ENCODE peak calls at places on chromosomes 16 and 17, in four cellular contexts. W is heart left ventricle, K is left lung, T is esophagus squamous epithelium. M is an unnamed sample.

GRCh38 chr17:52660692-52661091 is 502.2 kb upstream of the CA10 start:
- DNase-seq in T (no peak), K (no peak), W (no peak), M (no peak)

GRCh38 chr17:43713494-43714162 is 45.0 kb downstream of the SOST start:
- DNase-seq in K (no peak), T (no peak), W (peak; percentile 49), M (peak; percentile 38)

GRCh38 chr16:81938331-81939163 is 72.7 kb downstream of the SDR42E1 start:
- DNase-seq in K (no peak), W (no peak), T (no peak), M (no peak)

GRCh38 chr17:4679652-4680051 is 24.3 kb downstream of the PELP1 start:
- DNase-seq in W (no peak), K (no peak), T (no peak), M (no peak)

GRCh38 chr16:73483934-73484712 is 436.2 kb upstream of the ZFHX3 start:
- DNase-seq in K (no peak), W (no peak), T (no peak), M (no peak)

GRCh38 chr17:41107941-41108445 is 2.8 kb downstream of the KRTAP4-9 start:
- DNase-seq in K (no peak), T (no peak), W (no peak), M (no peak)

GRCh38 chr16:89711601-89712475 is 8.9 kb downstream of the VPS9D1 start:
- DNase-seq in T (no peak), W (no peak), K (no peak), M (no peak)

GRCh38 chr16:78331749-78332148 is 232.3 kb downstream of the WWOX start:
- DNase-seq in K (no peak), W (no peak), T (no peak), M (no peak)

GRCh38 chr17:57448288-57449283 is 192.3 kb downstream of the MSI2 start:
- DNase-seq in W (no peak), K (no peak), T (no peak), M (no peak)

GRCh38 chr17:10646393-10646990 is 10.6 kb downstream of the MYH3 start:
- DNase-seq in W (peak; percentile 67), K (peak; percentile 63), T (no peak), M (peak; percentile 65)

GRCh38 chr16:10923650-10924214 is 18.5 kb downstream of the DEXI start:
- DNase-seq in W (peak; percentile 82), T (no peak), K (no peak), M (peak; percentile 98)

GRCh38 chr16:70605284-70605659 is 41.1 kb upstream of the IL34 start:
- DNase-seq in W (no peak), K (no peak), T (no peak), M (no peak)

GRCh38 chr17:49830605-49831004 is 17.3 kb downstream of the TAC4 start:
- DNase-seq in T (no peak), W (no peak), K (no peak), M (no peak)

GRCh38 chr17:80732268-80732667 is 187.6 kb downstream of the RPTOR start:
- DNase-seq in T (no peak), K (no peak), W (no peak), M (no peak)

GRCh38 chr17:71987634-71988033 is 133.2 kb upstream of the SOX9 start:
- DNase-seq in K (no peak), T (no peak), W (no peak), M (no peak)

GRCh38 chr16:5065813-5066212 is at the start of gene C16orf89:
- DNase-seq in T (no peak), W (peak; percentile 27), K (peak; percentile 83), M (no peak)

GRCh38 chr16:719815-720506 is 985 bp upstream of the ANTKMT start:
- DNase-seq in W (no peak), T (no peak), K (no peak), M (no peak)

GRCh38 chr17:57523926-57524634 is 221.0 kb downstream of the CCDC182 start:
- DNase-seq in W (peak; percentile 77), K (peak; percentile 70), T (no peak), M (peak; percentile 75)

GRCh38 chr17:34822007-34822737 is 139.1 kb downstream of the CCT6B start:
- DNase-seq in W (no peak), K (no peak), T (no peak), M (no peak)

GRCh38 chr17:55237268-55237667 is 27.5 kb upstream of the HLF start:
- DNase-seq in K (no peak), W (no peak), T (no peak), M (no peak)

GRCh38 chr17:864315-864714 is 82.2 kb downstream of the MRM3 start:
- DNase-seq in K (no peak), T (no peak), W (no peak), M (no peak)

GRCh38 chr16:5321925-5322324 is 224.3 kb upstream of the EEF2KMT start:
- DNase-seq in W (no peak), T (no peak), K (no peak), M (no peak)

GRCh38 chr17:51372345-51373004 is 112.1 kb downstream of the UTP18 start:
- DNase-seq in W (peak; percentile 16), T (no peak), K (peak; percentile 44), M (no peak)

GRCh38 chr17:49146620-49147306 is 14.2 kb downstream of the B4GALNT2 start:
- DNase-seq in K (no peak), W (no peak), T (no peak), M (no peak)

GRCh38 chr16:27364493-27365141 is 37.4 kb upstream of the IL21R start:
- DNase-seq in T (no peak), K (no peak), W (no peak), M (peak; percentile 87)

GRCh38 chr17:32813021-32813420 is 63.9 kb downstream of the MYO1D start:
- DNase-seq in K (no peak), T (no peak), W (no peak), M (no peak)

GRCh38 chr16:69404275-69404805 is 18.5 kb upstream of the TERF2 start:
- DNase-seq in W (peak; percentile 35), T (no peak), K (peak; percentile 52), M (no peak)

GRCh38 chr17:17239832-17240231 is 2.9 kb upstream of the FLCN start:
- DNase-seq in K (no peak), T (no peak), W (no peak), M (no peak)

GRCh38 chr16:3689731-3690130 is 27.6 kb downstream of the TRAP1 start:
- DNase-seq in T (no peak), K (no peak), W (no peak), M (peak; percentile 31)

GRCh38 chr16:50274771-50275415 is 8.5 kb downstream of the ADCY7 start:
- DNase-seq in T (no peak), K (peak; percentile 32), W (no peak), M (peak; percentile 35)

GRCh38 chr16:50273382-50273690 is 7.0 kb downstream of the ADCY7 start:
- DNase-seq in T (no peak), K (peak; percentile 30), W (no peak), M (no peak)

GRCh38 chr16:50275428-50276127 is 9.2 kb downstream of the ADCY7 start:
- DNase-seq in K (peak; percentile 21), W (no peak), T (no peak), M (no peak)

GRCh38 chr16:50272687-50273381 is 6.5 kb downstream of the ADCY7 start:
- DNase-seq in T (no peak), K (peak; percentile 29), W (no peak), M (no peak)

DNA sequence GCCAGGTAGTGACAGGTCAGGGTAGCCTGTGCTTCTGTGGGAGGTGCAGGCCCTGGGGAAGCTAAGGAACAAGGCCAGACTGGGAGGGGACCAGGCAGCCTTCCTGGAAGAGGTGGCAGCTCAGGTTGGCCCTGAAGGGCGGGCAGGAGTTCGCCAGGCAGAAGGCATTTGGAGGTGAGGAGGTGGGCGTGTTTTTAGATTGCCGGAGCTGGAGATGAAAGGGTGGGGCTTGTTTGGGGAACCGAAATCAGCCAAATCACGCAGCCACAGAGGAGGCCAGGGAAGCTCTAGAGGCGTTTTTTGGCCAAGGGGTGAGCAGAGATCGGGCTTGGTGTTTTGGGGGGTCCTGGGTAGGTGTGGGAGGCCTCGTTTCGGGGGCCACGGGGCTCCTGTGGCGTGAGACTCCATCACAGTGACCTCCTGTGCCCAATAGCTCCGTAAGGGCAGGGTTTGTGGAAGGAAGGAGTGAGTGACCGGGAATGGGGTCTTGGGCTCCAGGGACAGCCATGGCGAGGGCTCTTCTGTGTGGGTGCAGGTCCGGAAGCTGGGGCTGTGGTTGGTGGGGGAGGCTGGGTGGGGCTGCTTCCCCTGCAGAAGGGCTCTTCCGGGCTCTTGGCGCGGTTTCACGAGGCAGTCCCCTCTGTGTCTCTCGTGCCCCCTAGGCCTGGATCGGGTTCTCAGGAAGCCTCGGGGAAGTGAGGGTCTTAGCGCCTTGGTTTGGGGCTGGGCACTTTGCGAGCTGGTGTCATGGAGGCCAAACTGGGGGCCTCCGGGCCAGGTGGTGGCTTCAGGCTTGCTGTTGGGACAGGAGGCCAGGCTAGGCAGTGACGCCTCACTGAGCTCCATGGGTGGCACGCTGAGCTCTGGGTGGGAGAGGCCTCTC is 7.8 kb downstream of the ADCY7 start:
- DNase-seq in K (peak; percentile 68), W (no peak), T (no peak), M (peak; percentile 47)
- H3K4me3 ChIP-seq in K (peak overlapping the region; percentile 58), W (no peak overlapping the region), T (peak overlapping the region; percentile 7), M (peak overlapping the region; percentile 36)

GRCh38 chr16:75021410-75021809 is 22.6 kb downstream of the ZNRF1 start:
- DNase-seq in K (no peak), T (no peak), W (no peak), M (no peak)

GRCh38 chr16:75024591-75024990 is 25.8 kb downstream of the ZNRF1 start:
- DNase-seq in T (no peak), K (no peak), W (no peak), M (no peak)

GRCh38 chr16:75024182-75024581 is 25.4 kb downstream of the ZNRF1 start:
- DNase-seq in W (no peak), T (no peak), K (no peak), M (no peak)

GRCh38 chr16:75022567-75022966 is 23.7 kb downstream of the ZNRF1 start:
- DNase-seq in T (no peak), K (no peak), W (no peak), M (no peak)

DNA sequence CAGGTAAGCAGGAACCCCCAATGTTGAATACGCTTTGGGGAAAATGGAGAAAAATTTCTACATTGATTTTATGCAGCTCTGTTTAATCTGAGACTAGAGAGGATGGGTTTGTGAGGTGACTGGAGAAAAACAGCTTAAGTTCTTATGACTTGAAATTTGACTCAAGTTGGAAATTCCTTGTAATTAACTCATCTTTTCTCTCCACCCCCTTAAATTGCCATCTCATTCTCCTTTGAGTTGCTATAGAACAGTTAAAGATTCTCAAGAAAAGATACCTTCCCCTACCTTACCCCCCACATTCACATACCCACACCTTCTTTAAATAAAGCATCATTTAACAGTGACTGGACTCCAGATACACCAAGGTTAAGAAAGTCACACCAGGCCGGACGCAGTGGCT is 24.2 kb downstream of the ZNRF1 start:
- DNase-seq in T (no peak), K (no peak), W (no peak), M (no peak)
- H3K27ac ChIP-seq in T (no peak overlapping the region), K (no peak overlapping the region), W (no peak overlapping the region), M (no peak overlapping the region)

DNA sequence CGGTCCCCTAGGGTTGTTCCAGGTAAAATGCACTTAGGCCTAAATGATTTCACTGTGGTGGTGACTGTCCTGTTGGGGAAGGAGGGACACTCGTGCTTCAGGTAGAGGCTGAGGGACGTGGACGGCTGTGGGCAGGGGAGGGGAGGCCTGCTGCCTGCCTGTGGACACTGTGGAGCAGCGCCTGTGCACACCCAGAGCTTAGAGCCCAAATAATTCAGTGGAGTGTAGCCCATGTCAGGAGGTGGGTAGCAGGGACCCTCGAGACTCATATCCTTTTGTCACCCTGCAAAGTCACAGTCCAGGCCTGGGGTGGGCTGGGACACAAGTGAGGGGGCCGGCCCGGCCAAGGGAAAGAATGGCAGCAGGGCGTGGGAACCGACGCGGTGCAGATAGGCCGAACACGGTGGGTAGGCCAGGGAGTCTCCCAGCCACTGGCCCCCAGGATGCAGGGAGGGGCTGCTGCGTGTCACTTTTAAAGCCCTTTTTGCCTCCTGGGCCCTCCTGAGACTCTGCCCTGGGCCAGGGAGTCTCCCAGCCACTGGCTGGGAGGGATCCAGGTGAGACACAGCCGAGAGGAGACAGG is 733 bp upstream of the NHERF2 start:
- DNase-seq in W (no peak), T (no peak), K (no peak), M (no peak)
- H3K4me1 ChIP-seq in W (peaks cover 36% of the 10 kb centered on the region), T (peaks cover 81% of the 10 kb centered on the region), K (peaks cover 65% of the 10 kb centered on the region), M (peaks cover 47% of the 10 kb centered on the region)

GRCh38 chr17:20852541-20853370 is 190.1 kb downstream of the USP22 start:
- DNase-seq in W (peak; percentile 21), K (no peak), T (no peak), M (no peak)
- H3K4me3 ChIP-seq in W (no peak overlapping the region), K (no peak overlapping the region), T (no peak overlapping the region), M (no peak overlapping the region)

M was measured in right lobe of liver.